ENCODE peak calls at places on chromosomes 5 and 9, in five cellular contexts. N is MCF 10A; M is activated CD4-positive, alpha-beta T cell treated with anti-CD3 and anti-CD28 coated beads, Interleukin-2, amount 50 U/mL, for 1 hour; G is 8988T; S is MV-4-11. C is an unnamed sample.

GRCh38 chr5:55993013-55993412 is 1.8 kb downstream of the IL6ST start:
- DNase-seq in S (no peak), N (peak), M (no peak), G (no peak), C (no peak)

GRCh38 chr9:109331353-109331752 is 10.5 kb upstream of the EPB41L4B start:
- DNase-seq in M (no peak), S (no peak), G (no peak), N (peak), C (no peak)

GRCh38 chr9:13971910-13972655 is 341.9 kb downstream of the NFIB start:
- DNase-seq in S (no peak), N (no peak), G (no peak), M (no peak), C (no peak)

GRCh38 chr5:173108914-173109313 is 35.4 kb upstream of the BNIP1 start:
- DNase-seq in G (no peak), S (no peak), N (no peak), M (no peak), C (no peak)

GRCh38 chr5:132251220-132251725 is 6.2 kb upstream of the PDLIM4 start:
- DNase-seq in G (no peak), N (no peak), M (no peak), S (no peak), C (no peak)

GRCh38 chr9:12972608-12973589 is 198.1 kb downstream of the LURAP1L start:
- DNase-seq in M (no peak), S (no peak), N (no peak), G (no peak), C (no peak)

GRCh38 chr9:119298076-119298853 is 71.0 kb downstream of the BRINP1 start:
- DNase-seq in N (no peak), M (no peak), S (peak), G (no peak), C (no peak)

GRCh38 chr5:155082401-155082800 is 68.8 kb downstream of the KIF4B start:
- DNase-seq in S (no peak), N (peak), M (no peak), G (peak), C (no peak)

GRCh38 chr5:62621280-62621679 is 42.7 kb downstream of the LRRC70 start:
- DNase-seq in S (no peak), N (no peak), M (no peak), G (no peak), C (no peak)

GRCh38 chr9:129572052-129572425 is 48.9 kb downstream of the C9orf50 start:
- DNase-seq in G (no peak), M (no peak), N (no peak), S (no peak), C (no peak)

GRCh38 chr5:107449369-107449768 is 221.4 kb downstream of the EFNA5 start:
- DNase-seq in G (no peak), M (no peak), S (no peak), N (no peak), C (no peak)

GRCh38 chr5:165497707-165498106 is 1992.3 kb downstream of the MAT2B start:
- DNase-seq in G (no peak), S (peak), M (no peak), N (peak), C (no peak)

GRCh38 chr5:6886866-6887265 is 173.6 kb downstream of the TENT4A start:
- DNase-seq in S (peak), M (no peak), N (no peak), G (no peak), C (no peak)